ENCODE peak calls at places on chromosomes 12 and 14, in four cellular contexts. U, D, I and K are unnamed samples.

GRCh38 chr12:42426733-42427132 is 100.8 kb downstream of the PPHLN1 start:
- DNase-seq in I (no peak), U (no peak), D (no peak), K (no peak)

GRCh38 chr14:100851946-100852620 is 26.2 kb downstream of the MEG3 start:
- DNase-seq in D (no peak), U (no peak), I (no peak), K (no peak)

GRCh38 chr12:54126696-54127537 is 61.9 kb downstream of the SMUG1 start:
- DNase-seq in U (peak; percentile 32), D (peak; percentile 72), I (peak; percentile 59), K (peak; percentile 46)

GRCh38 chr12:53751336-53752191 is at the start of gene CISTR:
- DNase-seq in I (peak; percentile 32), U (no peak), D (no peak), K (no peak)

GRCh38 chr14:102694530-102695171 is 82.6 kb upstream of the TRAF3 start:
- DNase-seq in D (peak; percentile 75), U (peak; percentile 66), I (peak; percentile 70), K (peak; percentile 40)

GRCh38 chr14:29822430-29822709 is 105.3 kb downstream of the PRKD1 start:
- DNase-seq in D (no peak), I (no peak), U (no peak), K (no peak)

GRCh38 chr12:64752833-64753238 is 6.4 kb downstream of the GNS start:
- DNase-seq in D (no peak), I (no peak), U (no peak), K (no peak)

GRCh38 chr14:54085137-54085810 is 128.6 kb upstream of the BMP4 start:
- DNase-seq in D (no peak), U (no peak), I (no peak), K (no peak)

GRCh38 chr12:2498961-2499500 is 295.7 kb upstream of the FKBP4 start:
- DNase-seq in I (no peak), D (no peak), U (no peak), K (no peak)

GRCh38 chr14:68824517-68825347 is 31.9 kb upstream of the ZFP36L1 start:
- DNase-seq in I (peak; percentile 90), D (peak; percentile 91), U (peak; percentile 84), K (peak; percentile 33)

GRCh38 chr12:107236824-107237467 is 143.6 kb upstream of the CRY1 start:
- DNase-seq in I (no peak), D (peak; percentile 21), U (no peak), K (no peak)

GRCh38 chr12:92503977-92504966 is 198.5 kb upstream of the PLEKHG7 start:
- DNase-seq in I (peak; percentile 67), U (no peak), D (no peak), K (no peak)

GRCh38 chr12:111224196-111225066 is 144.5 kb downstream of the PHETA1 start:
- DNase-seq in D (no peak), I (no peak), U (no peak), K (no peak)

GRCh38 chr12:132649226-132649945 is 30.8 kb downstream of the P2RX2 start:
- DNase-seq in D (no peak), U (no peak), I (no peak), K (no peak)

GRCh38 chr14:52179151-52179790 is 88.2 kb upstream of the PTGDR start:
- DNase-seq in U (no peak), D (no peak), I (no peak), K (no peak)

GRCh38 chr12:2256453-2256852 is 203.7 kb downstream of the CACNA1C start:
- DNase-seq in D (no peak), U (no peak), I (no peak), K (no peak)

GRCh38 chr14:99679543-99679942 is 4.6 kb upstream of the CYP46A1 start:
- DNase-seq in U (no peak), D (no peak), I (no peak), K (no peak)

GRCh38 chr12:52074006-52074405 is 4.2 kb downstream of the ATG101 start:
- DNase-seq in U (no peak), D (no peak), I (no peak), K (peak; percentile 46)

GRCh38 chr14:93285048-93285447 is 47.8 kb downstream of the BTBD7 start:
- DNase-seq in I (no peak), U (no peak), D (no peak), K (no peak)

GRCh38 chr12:83074495-83074894 is 387.8 kb downstream of the TMTC2 start:
- DNase-seq in D (no peak), I (no peak), U (no peak), K (no peak)

GRCh38 chr14:92294506-92294905 is 28.5 kb upstream of the SLC24A4 start:
- DNase-seq in U (no peak), D (no peak), I (no peak), K (no peak)

GRCh38 chr12:1605129-1606020 is 11.0 kb upstream of the FBXL14 start:
- DNase-seq in D (peak; percentile 65), I (peak; percentile 81), U (peak; percentile 74), K (peak; percentile 47)

GRCh38 chr14:98368214-98368613 is 903.8 kb downstream of the BCL11B start:
- DNase-seq in D (no peak), I (no peak), U (no peak), K (no peak)

GRCh38 chr12:31506907-31507306 is 84.0 kb downstream of the DENND5B start:
- DNase-seq in I (no peak), U (no peak), D (no peak), K (no peak)

GRCh38 chr14:24037658-24038037 is 14.2 kb upstream of the CARMIL3 start:
- DNase-seq in D (no peak), I (peak; percentile 62), U (no peak), K (no peak)

GRCh38 chr12:30753761-30754382 is 879 bp downstream of the CAPRIN2 start:
- DNase-seq in U (peak; percentile 2), D (peak; percentile 23), I (no peak), K (no peak)

GRCh38 chr12:42201061-42201460 is 37.0 kb downstream of the YAF2 start:
- DNase-seq in I (no peak), U (no peak), D (no peak), K (no peak)

GRCh38 chr14:71725802-71726638 is 206.2 kb upstream of the RGS6 start:
- DNase-seq in I (no peak), D (peak; percentile 58), U (no peak), K (no peak)

GRCh38 chr14:68779761-68780323 is 13.0 kb downstream of the ZFP36L1 start:
- DNase-seq in U (no peak), D (peak; percentile 66), I (no peak), K (peak; percentile 71)

GRCh38 chr12:51033457-51034089 is 7.4 kb upstream of the SLC11A2 start:
- DNase-seq in U (no peak), I (no peak), D (no peak), K (no peak)

GRCh38 chr14:29930283-29930682 is 2.6 kb upstream of the PRKD1 start:
- DNase-seq in D (peak; percentile 45), I (no peak), U (no peak), K (no peak)

GRCh38 chr14:75259510-75259855 is 19.1 kb upstream of the FOS start:
- DNase-seq in U (no peak), I (no peak), D (peak; percentile 24), K (no peak)

GRCh38 chr12:124018526-124018925 is 45.5 kb downstream of the ZNF664 start:
- DNase-seq in I (no peak), U (no peak), D (no peak), K (no peak)